ENCODE peak calls at places on chromosomes 12 and 14, in five cellular contexts. Z is fibroblast of the aortic adventitia; D is C1 segment of cervical spinal cord; I is effector CD4-positive, alpha-beta T cell; Y is NCI-H2081 treated with DMSO at 0.1 percent for 48 hours. L is an unnamed sample.

GRCh38 chr12:87266305-87266704 is 762.9 kb downstream of the C12orf50 start:
- DNase-seq in Z (no peak), D (no peak), I (no peak), Y (no peak), L (no peak)

GRCh38 chr14:34722723-34723545 is 8.5 kb upstream of the CFL2 start:
- DNase-seq in Z (peak), D (no peak), I (peak), Y (no peak), L (peak)

GRCh38 chr12:105798249-105798835 is 340.4 kb downstream of the NUAK1 start:
- DNase-seq in Z (no peak), D (no peak), I (no peak), Y (no peak), L (no peak)

GRCh38 chr12:94074970-94075695 is 73.2 kb upstream of the PLXNC1 start:
- DNase-seq in Z (peak), D (no peak), I (no peak), Y (no peak), L (peak)

GRCh38 chr12:62434504-62435336 is 31.9 kb upstream of the MON2 start:
- DNase-seq in Z (no peak), D (no peak), I (no peak), Y (no peak), L (no peak)

GRCh38 chr12:76274699-76275098 is 73.5 kb downstream of the BBS10 start:
- DNase-seq in Z (peak), D (no peak), I (no peak), Y (no peak), L (no peak)

GRCh38 chr12:115791331-115791730 is 486.2 kb downstream of the MED13L start:
- DNase-seq in Z (no peak), D (no peak), I (no peak), Y (no peak), L (no peak)

GRCh38 chr14:69318241-69318640 is 58.3 kb downstream of the GALNT16 start:
- DNase-seq in Z (no peak), D (no peak), I (no peak), Y (no peak), L (no peak)

GRCh38 chr12:131959641-131960589 is 10.2 kb downstream of the EP400 start:
- DNase-seq in Z (no peak), D (no peak), I (no peak), Y (no peak), L (no peak)

GRCh38 chr12:3130053-3130805 is 53.0 kb downstream of the TSPAN9 start:
- DNase-seq in Z (no peak), D (no peak), I (no peak), Y (no peak), L (no peak)

GRCh38 chr14:64979336-64980074 is 7.2 kb upstream of the FNTB start:
- DNase-seq in Z (peak), D (no peak), I (no peak), Y (no peak), L (no peak)

GRCh38 chr12:110600254-110600653 is 13.7 kb upstream of the TCTN1 start:
- DNase-seq in Z (peak), D (no peak), I (no peak), Y (no peak), L (no peak)

GRCh38 chr14:32648434-32648833 is 290.2 kb upstream of the NPAS3 start:
- DNase-seq in Z (peak), D (no peak), I (no peak), Y (no peak), L (no peak)

GRCh38 chr12:24561882-24562760 is 386.8 kb downstream of the BCAT1 start:
- DNase-seq in Z (peak), D (no peak), I (no peak), Y (no peak), L (no peak)

GRCh38 chr12:43740511-43741100 is 18.0 kb downstream of the PUS7L start:
- DNase-seq in Z (peak), D (no peak), I (no peak), Y (no peak), L (no peak)

GRCh38 chr12:48979602-48980388 is 1.7 kb downstream of the WNT1 start:
- DNase-seq in Z (no peak), D (no peak), I (peak), Y (no peak), L (no peak)

GRCh38 chr12:63865448-63865847 is 20.9 kb downstream of the SRGAP1 start:
- DNase-seq in Z (no peak), D (no peak), I (no peak), Y (no peak), L (no peak)

GRCh38 chr12:125873031-125873430 is 807.8 kb downstream of the AACS start:
- DNase-seq in Z (no peak), D (no peak), I (no peak), Y (no peak), L (no peak)

GRCh38 chr12:25550186-25550585 is 2.9 kb downstream of the LMNTD1 start:
- DNase-seq in Z (no peak), D (no peak), I (no peak), Y (no peak), L (no peak)

GRCh38 chr14:29587046-29587445 is 340.6 kb downstream of the PRKD1 start:
- DNase-seq in Z (peak), D (no peak), I (no peak), Y (no peak), L (no peak)

GRCh38 chr14:73789996-73790581 is 61.5 kb upstream of the PTGR2 start:
- DNase-seq in Z (peak), D (no peak), I (no peak), Y (no peak), L (peak)

GRCh38 chr12:52183544-52183910 is 8.3 kb downstream of the KRT80 start:
- DNase-seq in Z (no peak), D (no peak), I (no peak), Y (peak), L (no peak)

GRCh38 chr14:29016050-29016900 is 249.7 kb downstream of the FOXG1 start:
- DNase-seq in Z (peak), D (no peak), I (no peak), Y (no peak), L (no peak)

GRCh38 chr12:57889541-57889989 is 43.0 kb upstream of the CTDSP2 start:
- DNase-seq in Z (peak), D (no peak), I (no peak), Y (peak), L (no peak)

GRCh38 chr12:6104027-6104426 is 20.4 kb downstream of the VWF start:
- DNase-seq in Z (no peak), D (no peak), I (no peak), Y (no peak), L (no peak)

GRCh38 chr12:51714666-51715065 is 123.6 kb downstream of the SCN8A start:
- DNase-seq in Z (peak), D (no peak), I (no peak), Y (no peak), L (no peak)

GRCh38 chr14:94045563-94046345 is 19.6 kb downstream of the OTUB2 start:
- DNase-seq in Z (no peak), D (no peak), I (no peak), Y (no peak), L (no peak)